ENCODE peak calls at places on chromosomes 5 and 9, in seven cellular contexts. One of them, this sample, is unnamed.

GRCh38 chr9:86359480-86359879 is 5.3 kb upstream of the TUT7 start:
- DNase-seq in AG04450: no peak
- DNase-seq in fibroblast of lung: no peak
- DNase-seq in type B pancreatic cell: no peak
- DNase-seq in kidney epithelial cell: no peak
- DNase-seq in SW480: no peak
- DNase-seq in NCI-H2171: no peak
- DNase-seq in this sample: no peak

GRCh38 chr5:52007230-52007858 is 624.1 kb downstream of the ISL1 start:
- DNase-seq in AG04450: no peak
- DNase-seq in type B pancreatic cell: no peak
- DNase-seq in SW480: peak; percentile 68
- DNase-seq in kidney epithelial cell: peak; percentile 1
- DNase-seq in fibroblast of lung: peak; percentile 49
- DNase-seq in NCI-H2171: peak; percentile 33
- DNase-seq in this sample: peak; percentile 24

GRCh38 chr5:59124983-59125960 is 542.4 kb downstream of the RAB3C start:
- DNase-seq in AG04450: no peak
- DNase-seq in SW480: peak; percentile 78
- DNase-seq in fibroblast of lung: peak; percentile 57
- DNase-seq in kidney epithelial cell: no peak
- DNase-seq in NCI-H2171: no peak
- DNase-seq in type B pancreatic cell: no peak
- DNase-seq in this sample: peak; percentile 26

GRCh38 chr5:160792281-160792680 is 59.7 kb downstream of the ATP10B start:
- DNase-seq in AG04450: no peak
- DNase-seq in type B pancreatic cell: no peak
- DNase-seq in NCI-H2171: no peak
- DNase-seq in fibroblast of lung: no peak
- DNase-seq in kidney epithelial cell: no peak
- DNase-seq in SW480: no peak
- DNase-seq in this sample: no peak

GRCh38 chr5:43231977-43232376 is 40.0 kb downstream of the NIM1K start:
- DNase-seq in fibroblast of lung: peak; percentile 29
- DNase-seq in type B pancreatic cell: no peak
- DNase-seq in NCI-H2171: no peak
- DNase-seq in AG04450: no peak
- DNase-seq in kidney epithelial cell: no peak
- DNase-seq in SW480: peak; percentile 16
- DNase-seq in this sample: no peak

GRCh38 chr9:83937861-83938455 is 16.7 kb upstream of the KIF27 start:
- DNase-seq in NCI-H2171: peak; percentile 48
- DNase-seq in fibroblast of lung: peak; percentile 72
- DNase-seq in SW480: peak; percentile 61
- DNase-seq in AG04450: no peak
- DNase-seq in kidney epithelial cell: no peak
- DNase-seq in type B pancreatic cell: no peak
- DNase-seq in this sample: peak; percentile 82

GRCh38 chr9:134593286-134593685 is 48.3 kb upstream of the COL5A1 start:
- DNase-seq in fibroblast of lung: no peak
- DNase-seq in NCI-H2171: no peak
- DNase-seq in SW480: no peak
- DNase-seq in AG04450: no peak
- DNase-seq in type B pancreatic cell: peak; percentile 59
- DNase-seq in kidney epithelial cell: no peak
- DNase-seq in this sample: no peak

GRCh38 chr9:129282308-129283211 is 104.5 kb upstream of the IER5L start:
- DNase-seq in fibroblast of lung: no peak
- DNase-seq in kidney epithelial cell: no peak
- DNase-seq in AG04450: no peak
- DNase-seq in SW480: no peak
- DNase-seq in NCI-H2171: no peak
- DNase-seq in type B pancreatic cell: peak; percentile 67
- DNase-seq in this sample: no peak

GRCh38 chr5:178642351-178642909 is 15.6 kb upstream of the CLK4 start:
- DNase-seq in type B pancreatic cell: no peak
- DNase-seq in SW480: no peak
- DNase-seq in kidney epithelial cell: peak; percentile 48
- DNase-seq in NCI-H2171: no peak
- DNase-seq in AG04450: peak; percentile 16
- DNase-seq in fibroblast of lung: peak; percentile 68
- DNase-seq in this sample: no peak

GRCh38 chr5:123223906-123224305 is 134.9 kb downstream of the PRDM6 start:
- DNase-seq in kidney epithelial cell: no peak
- DNase-seq in fibroblast of lung: peak; percentile 66
- DNase-seq in type B pancreatic cell: no peak
- DNase-seq in SW480: no peak
- DNase-seq in AG04450: no peak
- DNase-seq in NCI-H2171: no peak
- DNase-seq in this sample: no peak

GRCh38 chr5:114361724-114362196 is at the start of gene KCNN2:
- DNase-seq in SW480: peak; percentile 83
- DNase-seq in fibroblast of lung: peak; percentile 93
- DNase-seq in AG04450: peak; percentile 53
- DNase-seq in type B pancreatic cell: peak; percentile 89
- DNase-seq in NCI-H2171: peak; percentile 59
- DNase-seq in kidney epithelial cell: peak; percentile 59
- DNase-seq in this sample: peak; percentile 4

GRCh38 chr5:147453901-147454814 is 55.7 kb downstream of the DPYSL3 start:
- DNase-seq in NCI-H2171: peak; percentile 88
- DNase-seq in SW480: peak; percentile 87
- DNase-seq in AG04450: peak; percentile 71
- DNase-seq in type B pancreatic cell: peak; percentile 94
- DNase-seq in fibroblast of lung: peak; percentile 90
- DNase-seq in kidney epithelial cell: peak; percentile 44
- DNase-seq in this sample: peak; percentile 81

GRCh38 chr9:70435948-70436347 is 21.5 kb upstream of the KLF9 start:
- DNase-seq in NCI-H2171: no peak
- DNase-seq in kidney epithelial cell: no peak
- DNase-seq in AG04450: no peak
- DNase-seq in type B pancreatic cell: no peak
- DNase-seq in fibroblast of lung: peak; percentile 90
- DNase-seq in SW480: no peak
- DNase-seq in this sample: peak; percentile 29

GRCh38 chr9:86838883-86839497 is 108.3 kb downstream of the GAS1 start:
- DNase-seq in NCI-H2171: no peak
- DNase-seq in SW480: no peak
- DNase-seq in type B pancreatic cell: no peak
- DNase-seq in kidney epithelial cell: no peak
- DNase-seq in fibroblast of lung: no peak
- DNase-seq in AG04450: no peak
- DNase-seq in this sample: no peak

GRCh38 chr5:149030392-149030791 is 32.5 kb downstream of the SH3TC2 start:
- DNase-seq in fibroblast of lung: peak; percentile 80
- DNase-seq in type B pancreatic cell: no peak
- DNase-seq in AG04450: peak; percentile 79
- DNase-seq in SW480: peak; percentile 19
- DNase-seq in NCI-H2171: no peak
- DNase-seq in kidney epithelial cell: no peak
- DNase-seq in this sample: no peak

GRCh38 chr9:110777843-110778215 is 109.2 kb downstream of the MUSK start:
- DNase-seq in SW480: no peak
- DNase-seq in NCI-H2171: no peak
- DNase-seq in type B pancreatic cell: no peak
- DNase-seq in kidney epithelial cell: no peak
- DNase-seq in fibroblast of lung: no peak
- DNase-seq in AG04450: no peak
- DNase-seq in this sample: no peak

GRCh38 chr9:125522328-125522725 is 184.7 kb downstream of the MAPKAP1 start:
- DNase-seq in AG04450: no peak
- DNase-seq in type B pancreatic cell: no peak
- DNase-seq in kidney epithelial cell: no peak
- DNase-seq in NCI-H2171: no peak
- DNase-seq in SW480: no peak
- DNase-seq in fibroblast of lung: peak; percentile 67
- DNase-seq in this sample: no peak

GRCh38 chr5:88722546-88722945 is 160.4 kb downstream of the MEF2C start:
- DNase-seq in SW480: no peak
- DNase-seq in fibroblast of lung: no peak
- DNase-seq in type B pancreatic cell: no peak
- DNase-seq in kidney epithelial cell: no peak
- DNase-seq in AG04450: no peak
- DNase-seq in NCI-H2171: no peak
- DNase-seq in this sample: no peak

GRCh38 chr9:91694081-91694870 is 255.8 kb downstream of the ROR2 start:
- DNase-seq in AG04450: no peak
- DNase-seq in fibroblast of lung: no peak
- DNase-seq in SW480: no peak
- DNase-seq in type B pancreatic cell: no peak
- DNase-seq in kidney epithelial cell: no peak
- DNase-seq in NCI-H2171: no peak
- DNase-seq in this sample: no peak

This sample was measured in kidney glomerular epithelial cell.